ENCODE peak calls at places on chromosome 3, in seven cellular contexts. One of them, this sample, is unnamed.

GRCh38 chr3:67906256-67906655 is 251.8 kb upstream of the SUCLG2 start:
- DNase-seq in caudate nucleus: no peak
- DNase-seq in kidney tubule cell: no peak
- DNase-seq in NCI-H524 treated with DMSO at 0.1 percent for 48 hours: no peak
- DNase-seq in GM13976: no peak
- DNase-seq in AG08395: no peak
- DNase-seq in brain microvascular endothelial cell: no peak
- DNase-seq in this sample: no peak

GRCh38 chr3:12508316-12508715 is 24.0 kb downstream of the TSEN2 start:
- DNase-seq in caudate nucleus: peak; percentile 51
- DNase-seq in kidney tubule cell: peak; percentile 87
- DNase-seq in NCI-H524 treated with DMSO at 0.1 percent for 48 hours: no peak
- DNase-seq in GM13976: no peak
- DNase-seq in AG08395: peak; percentile 93
- DNase-seq in brain microvascular endothelial cell: peak; percentile 98
- DNase-seq in this sample: peak; percentile 21

GRCh38 chr3:141303481-141304223 is 64.7 kb upstream of the ZBTB38 start:
- DNase-seq in caudate nucleus: peak; percentile 57
- DNase-seq in kidney tubule cell: peak; percentile 84
- DNase-seq in NCI-H524 treated with DMSO at 0.1 percent for 48 hours: peak; percentile 43
- DNase-seq in GM13976: peak; percentile 76
- DNase-seq in AG08395: peak; percentile 77
- DNase-seq in brain microvascular endothelial cell: peak; percentile 86
- DNase-seq in this sample: peak; percentile 68

GRCh38 chr3:58657571-58658141 is 8.9 kb downstream of the FAM3D start:
- DNase-seq in caudate nucleus: no peak
- DNase-seq in kidney tubule cell: no peak
- DNase-seq in NCI-H524 treated with DMSO at 0.1 percent for 48 hours: no peak
- DNase-seq in GM13976: no peak
- DNase-seq in AG08395: no peak
- DNase-seq in brain microvascular endothelial cell: no peak
- DNase-seq in this sample: no peak

GRCh38 chr3:160016972-160017371 is 28.3 kb downstream of the IL12A start:
- DNase-seq in caudate nucleus: no peak
- DNase-seq in kidney tubule cell: peak; percentile 13
- DNase-seq in NCI-H524 treated with DMSO at 0.1 percent for 48 hours: no peak
- DNase-seq in GM13976: no peak
- DNase-seq in AG08395: no peak
- DNase-seq in brain microvascular endothelial cell: peak; percentile 11
- DNase-seq in this sample: no peak

GRCh38 chr3:72482589-72483249 is 365.5 kb downstream of the SHQ1 start:
- DNase-seq in caudate nucleus: no peak
- DNase-seq in kidney tubule cell: peak; percentile 88
- DNase-seq in NCI-H524 treated with DMSO at 0.1 percent for 48 hours: no peak
- DNase-seq in GM13976: peak; percentile 63
- DNase-seq in AG08395: peak; percentile 71
- DNase-seq in brain microvascular endothelial cell: peak; percentile 77
- DNase-seq in this sample: peak; percentile 49

GRCh38 chr3:13492976-13493866 is 13.1 kb downstream of the HDAC11 start:
- DNase-seq in caudate nucleus: no peak
- DNase-seq in kidney tubule cell: no peak
- DNase-seq in NCI-H524 treated with DMSO at 0.1 percent for 48 hours: no peak
- DNase-seq in GM13976: no peak
- DNase-seq in AG08395: no peak
- DNase-seq in brain microvascular endothelial cell: no peak
- DNase-seq in this sample: no peak

GRCh38 chr3:194475138-194475932 is 11.5 kb downstream of the ATP13A3 start:
- DNase-seq in caudate nucleus: no peak
- DNase-seq in kidney tubule cell: no peak
- DNase-seq in NCI-H524 treated with DMSO at 0.1 percent for 48 hours: no peak
- DNase-seq in GM13976: no peak
- DNase-seq in AG08395: no peak
- DNase-seq in brain microvascular endothelial cell: no peak
- DNase-seq in this sample: no peak

GRCh38 chr3:56200251-56200650 is 268.0 kb downstream of the ERC2 start:
- DNase-seq in caudate nucleus: peak; percentile 72
- DNase-seq in kidney tubule cell: no peak
- DNase-seq in NCI-H524 treated with DMSO at 0.1 percent for 48 hours: no peak
- DNase-seq in GM13976: no peak
- DNase-seq in AG08395: no peak
- DNase-seq in brain microvascular endothelial cell: no peak
- DNase-seq in this sample: no peak

GRCh38 chr3:177746259-177747021 is 549.2 kb upstream of the TBL1XR1 start:
- DNase-seq in caudate nucleus: no peak
- DNase-seq in kidney tubule cell: no peak
- DNase-seq in NCI-H524 treated with DMSO at 0.1 percent for 48 hours: no peak
- DNase-seq in GM13976: no peak
- DNase-seq in AG08395: no peak
- DNase-seq in brain microvascular endothelial cell: peak; percentile 20
- DNase-seq in this sample: peak; percentile 36

GRCh38 chr3:190696777-190697501 is 165.6 kb downstream of the GMNC start:
- DNase-seq in caudate nucleus: peak; percentile 23
- DNase-seq in kidney tubule cell: peak; percentile 33
- DNase-seq in NCI-H524 treated with DMSO at 0.1 percent for 48 hours: no peak
- DNase-seq in GM13976: no peak
- DNase-seq in AG08395: peak; percentile 44
- DNase-seq in brain microvascular endothelial cell: no peak
- DNase-seq in this sample: peak; percentile 22

GRCh38 chr3:25424238-25425013 is 3.6 kb upstream of the RARB start:
- DNase-seq in caudate nucleus: no peak
- DNase-seq in kidney tubule cell: no peak
- DNase-seq in NCI-H524 treated with DMSO at 0.1 percent for 48 hours: no peak
- DNase-seq in GM13976: no peak
- DNase-seq in AG08395: peak; percentile 43
- DNase-seq in brain microvascular endothelial cell: peak; percentile 43
- DNase-seq in this sample: no peak

GRCh38 chr3:38129058-38129457 is 7.9 kb downstream of the ACAA1 start:
- DNase-seq in caudate nucleus: no peak
- DNase-seq in kidney tubule cell: no peak
- DNase-seq in NCI-H524 treated with DMSO at 0.1 percent for 48 hours: no peak
- DNase-seq in GM13976: no peak
- DNase-seq in AG08395: no peak
- DNase-seq in brain microvascular endothelial cell: no peak
- DNase-seq in this sample: no peak

GRCh38 chr3:99842826-99843589 is 25.3 kb downstream of the CMSS1 start:
- DNase-seq in caudate nucleus: no peak
- DNase-seq in kidney tubule cell: peak; percentile 68
- DNase-seq in NCI-H524 treated with DMSO at 0.1 percent for 48 hours: peak; percentile 39
- DNase-seq in GM13976: no peak
- DNase-seq in AG08395: peak; percentile 54
- DNase-seq in brain microvascular endothelial cell: no peak
- DNase-seq in this sample: peak; percentile 58

GRCh38 chr3:146334151-146334550 is 83.2 kb upstream of the PLSCR4 start:
- DNase-seq in caudate nucleus: peak; percentile 13
- DNase-seq in kidney tubule cell: peak; percentile 31
- DNase-seq in NCI-H524 treated with DMSO at 0.1 percent for 48 hours: no peak
- DNase-seq in GM13976: no peak
- DNase-seq in AG08395: no peak
- DNase-seq in brain microvascular endothelial cell: peak; percentile 42
- DNase-seq in this sample: no peak

This sample was measured in trophoblast cell.